ENCODE peak calls at places on chromosome 10, in nine cellular contexts. H, C, O, R, P, Y, J, V and M are unnamed samples.

GRCh38 chr10:32972454-32972853 is 14.4 kb upstream of the ITGB1 start:
- DNase-seq in H (no peak), C (no peak), O (no peak), R (peak; percentile 70), P (no peak), Y (peak; percentile 61), J (no peak), V (no peak), M (no peak)

GRCh38 chr10:3902809-3903410 is 117.9 kb upstream of the KLF6 start:
- DNase-seq in H (no peak), C (no peak), O (no peak), R (no peak), P (no peak), Y (no peak), J (peak; percentile 59), V (no peak), M (no peak)

GRCh38 chr10:126634915-126635314 is 35.6 kb downstream of the C10orf90 start:
- DNase-seq in H (no peak), C (no peak), O (no peak), R (no peak), P (no peak), Y (no peak), J (no peak), V (no peak), M (no peak)

GRCh38 chr10:49474901-49475300 is 64.0 kb downstream of the ERCC6 start:
- DNase-seq in H (no peak), C (no peak), O (no peak), R (no peak), P (no peak), Y (no peak), J (peak; percentile 68), V (no peak), M (no peak)

GRCh38 chr10:78405231-78405630 is 371.6 kb downstream of the RPS24 start:
- DNase-seq in H (no peak), C (no peak), O (peak; percentile 31), R (no peak), P (no peak), Y (no peak), J (peak; percentile 22), V (no peak), M (peak; percentile 57)

GRCh38 chr10:124693396-124693795 is 50.8 kb downstream of the FAM53B start:
- DNase-seq in H (no peak), C (no peak), O (no peak), R (peak; percentile 81), P (no peak), Y (no peak), J (no peak), V (no peak), M (no peak)

GRCh38 chr10:124736491-124737136 is 7.6 kb downstream of the FAM53B start:
- DNase-seq in H (no peak), C (no peak), O (peak; percentile 85), R (peak; percentile 67), P (no peak), Y (peak; percentile 85), J (peak; percentile 52), V (peak; percentile 83), M (no peak)

GRCh38 chr10:34078798-34079470 is 736.2 kb downstream of the PARD3 start:
- DNase-seq in H (peak; percentile 92), C (no peak), O (no peak), R (no peak), P (no peak), Y (no peak), J (peak; percentile 82), V (peak; percentile 74), M (no peak)

GRCh38 chr10:99431190-99431549 is 746 bp upstream of the GOT1 start:
- DNase-seq in H (no peak), C (no peak), O (peak; percentile 83), R (peak; percentile 56), P (no peak), Y (no peak), J (peak; percentile 66), V (peak; percentile 79), M (peak; percentile 69)

GRCh38 chr10:71767420-71768035 is 5.8 kb downstream of the VSIR start:
- DNase-seq in H (no peak), C (no peak), O (no peak), R (peak; percentile 37), P (no peak), Y (peak; percentile 75), J (peak; percentile 23), V (peak; percentile 68), M (peak; percentile 73)

GRCh38 chr10:89744021-89744420 is 42.6 kb downstream of the KIF20B start:
- DNase-seq in H (no peak), C (no peak), O (no peak), R (no peak), P (no peak), Y (no peak), J (peak; percentile 17), V (no peak), M (no peak)

GRCh38 chr10:68666280-68666760 is 54.7 kb upstream of the CCAR1 start:
- DNase-seq in H (no peak), C (no peak), O (no peak), R (no peak), P (no peak), Y (peak; percentile 37), J (peak; percentile 93), V (no peak), M (no peak)

GRCh38 chr10:63275094-63275493 is 142.0 kb downstream of the NRBF2 start:
- DNase-seq in H (no peak), C (no peak), O (no peak), R (no peak), P (no peak), Y (no peak), J (no peak), V (no peak), M (no peak)

GRCh38 chr10:68171539-68172080 is 60.3 kb downstream of the ATOH7 start:
- DNase-seq in H (no peak), C (no peak), O (no peak), R (no peak), P (no peak), Y (peak; percentile 60), J (no peak), V (no peak), M (no peak)

GRCh38 chr10:93745411-93746065 is 12.2 kb upstream of the LGI1 start:
- DNase-seq in H (no peak), C (no peak), O (no peak), R (peak; percentile 38), P (no peak), Y (peak; percentile 20), J (peak; percentile 17), V (no peak), M (peak; percentile 75)

GRCh38 chr10:106705576-106706526 is 458.7 kb downstream of the SORCS1 start:
- DNase-seq in H (peak; percentile 10), C (peak; percentile 39), O (peak; percentile 77), R (peak; percentile 59), P (no peak), Y (peak; percentile 23), J (peak; percentile 63), V (peak; percentile 75), M (peak; percentile 72)

GRCh38 chr10:78408671-78409472 is 375.2 kb downstream of the RPS24 start:
- DNase-seq in H (no peak), C (no peak), O (peak; percentile 80), R (no peak), P (no peak), Y (no peak), J (peak; percentile 21), V (peak; percentile 81), M (peak; percentile 54)

GRCh38 chr10:2897619-2898508 is 169.5 kb upstream of the PFKP start:
- DNase-seq in H (peak; percentile 78), C (no peak), O (no peak), R (no peak), P (no peak), Y (no peak), J (no peak), V (peak; percentile 47), M (peak; percentile 53)

GRCh38 chr10:125084191-125085186 is 75.9 kb downstream of the CTBP2 start:
- DNase-seq in H (peak; percentile 81), C (no peak), O (no peak), R (no peak), P (no peak), Y (peak; percentile 98), J (peak; percentile 91), V (peak; percentile 84), M (peak; percentile 96)

GRCh38 chr10:125698599-125698998 is 15.6 kb upstream of the TEX36 start:
- DNase-seq in H (no peak), C (no peak), O (no peak), R (no peak), P (no peak), Y (no peak), J (no peak), V (no peak), M (no peak)